ENCODE peak calls at places on chromosomes 3 and 15, in six cellular contexts. D, V, G, J, Q and C are unnamed samples.

GRCh38 chr3:155753038-155753647 is 8.3 kb upstream of the PLCH1 start:
- DNase-seq in G (no peak), J (no peak), Q (no peak), V (no peak), D (no peak), C (peak; percentile 50)

GRCh38 chr3:74643636-74644035 is 29.2 kb upstream of the CNTN3 start:
- DNase-seq in D (peak; percentile 30), G (no peak), J (peak; percentile 66), V (peak; percentile 70), Q (peak; percentile 96), C (no peak)

GRCh38 chr3:195263193-195263924 is 7.6 kb downstream of the XXYLT1 start:
- DNase-seq in G (no peak), V (no peak), Q (no peak), J (peak; percentile 6), D (no peak), C (no peak)

GRCh38 chr3:149535395-149535685 is 60.8 kb downstream of the TM4SF4 start:
- DNase-seq in D (no peak), V (no peak), Q (no peak), G (no peak), J (no peak), C (no peak)

GRCh38 chr3:190305406-190305805 is 16.8 kb downstream of the CLDN1 start:
- DNase-seq in J (no peak), D (no peak), V (no peak), G (peak; percentile 12), Q (no peak), C (no peak)

GRCh38 chr3:145983101-145983500 is 177.9 kb downstream of the PLOD2 start:
- DNase-seq in D (no peak), V (no peak), Q (no peak), J (no peak), G (no peak), C (no peak)

GRCh38 chr3:188230962-188231361 is 77.0 kb downstream of the LPP start:
- DNase-seq in D (no peak), J (no peak), V (no peak), G (peak; percentile 30), Q (no peak), C (no peak)

GRCh38 chr3:186540444-186541226 is 3.5 kb downstream of the CRYGS start:
- DNase-seq in G (peak; percentile 68), V (peak; percentile 84), D (peak; percentile 71), J (peak; percentile 67), Q (peak; percentile 80), C (peak; percentile 88)

GRCh38 chr3:107408513-107408912 is 31.3 kb downstream of the CCDC54 start:
- DNase-seq in V (no peak), Q (no peak), J (no peak), D (no peak), G (no peak), C (no peak)

GRCh38 chr3:58383476-58383875 is 50.2 kb downstream of the PDHB start:
- DNase-seq in V (no peak), Q (no peak), D (no peak), G (no peak), J (no peak), C (no peak)

GRCh38 chr3:86047329-86047625 is 943.7 kb downstream of the VGLL3 start:
- DNase-seq in Q (no peak), V (no peak), G (no peak), J (no peak), D (no peak), C (no peak)

GRCh38 chr15:81666828-81667227 is 292.8 kb upstream of the TMC3 start:
- DNase-seq in D (no peak), J (no peak), V (no peak), G (no peak), Q (no peak), C (no peak)

GRCh38 chr3:48636149-48636548 is 888 bp upstream of the SLC26A6 start:
- DNase-seq in V (no peak), D (no peak), Q (no peak), J (no peak), G (no peak), C (no peak)

GRCh38 chr3:167885277-167885676 is 149.8 kb downstream of the SERPINI1 start:
- DNase-seq in Q (no peak), V (no peak), J (no peak), D (no peak), G (no peak), C (no peak)

GRCh38 chr3:71584216-71585061 is 911 bp upstream of the FOXP1 start:
- DNase-seq in D (peak; percentile 45), G (peak; percentile 22), Q (peak; percentile 19), J (peak; percentile 62), V (peak; percentile 31), C (peak; percentile 67)

GRCh38 chr15:67501836-67502461 is 19.0 kb upstream of the C15orf61 start:
- DNase-seq in J (no peak), V (no peak), Q (no peak), G (no peak), D (no peak), C (no peak)

GRCh38 chr15:101288905-101289513 is 6.0 kb downstream of the SNRPA1 start:
- DNase-seq in G (no peak), Q (no peak), D (no peak), J (no peak), V (no peak), C (peak; percentile 76)

GRCh38 chr3:112598731-112599130 is 36.9 kb downstream of the SLC35A5 start:
- DNase-seq in V (no peak), J (no peak), D (no peak), G (no peak), Q (no peak), C (no peak)

GRCh38 chr3:15102833-15103232 is 3.9 kb upstream of the RBSN start:
- DNase-seq in D (peak; percentile 24), V (no peak), Q (no peak), G (no peak), J (no peak), C (no peak)

GRCh38 chr15:79198461-79198860 is 84.1 kb upstream of the ANKRD34C start:
- DNase-seq in G (no peak), J (no peak), V (no peak), Q (no peak), D (no peak), C (no peak)

GRCh38 chr15:80242802-80243201 is 9.2 kb downstream of the CTXND1 start:
- DNase-seq in J (no peak), G (no peak), Q (peak; percentile 23), V (no peak), D (no peak), C (no peak)

GRCh38 chr3:131397889-131398288 is 16.3 kb downstream of the NUDT16 start:
- DNase-seq in Q (no peak), D (no peak), G (no peak), V (no peak), J (no peak), C (no peak)

GRCh38 chr15:53000412-53000811 is 210.3 kb upstream of the ONECUT1 start:
- DNase-seq in Q (no peak), D (no peak), G (no peak), V (no peak), J (no peak), C (no peak)

GRCh38 chr3:120438971-120439370 is 11.8 kb downstream of the FSTL1 start:
- DNase-seq in J (peak; percentile 59), V (no peak), G (no peak), D (no peak), Q (peak; percentile 22), C (no peak)

GRCh38 chr3:187237741-187238140 is 40.5 kb downstream of the RTP1 start:
- DNase-seq in V (no peak), G (no peak), J (no peak), Q (no peak), D (no peak), C (no peak)

GRCh38 chr3:66038726-66039589 is at the start of gene MAGI1:
- DNase-seq in J (peak; percentile 91), D (peak; percentile 88), G (peak; percentile 89), Q (peak; percentile 94), V (peak; percentile 92), C (peak; percentile 70)
- TF ChIP-seq POLR2A in J (peak; percentile 34), D (no peak), G (peak; percentile 40), Q (peak; percentile 87), V (peak; percentile 50), C (no peak)

DNA sequence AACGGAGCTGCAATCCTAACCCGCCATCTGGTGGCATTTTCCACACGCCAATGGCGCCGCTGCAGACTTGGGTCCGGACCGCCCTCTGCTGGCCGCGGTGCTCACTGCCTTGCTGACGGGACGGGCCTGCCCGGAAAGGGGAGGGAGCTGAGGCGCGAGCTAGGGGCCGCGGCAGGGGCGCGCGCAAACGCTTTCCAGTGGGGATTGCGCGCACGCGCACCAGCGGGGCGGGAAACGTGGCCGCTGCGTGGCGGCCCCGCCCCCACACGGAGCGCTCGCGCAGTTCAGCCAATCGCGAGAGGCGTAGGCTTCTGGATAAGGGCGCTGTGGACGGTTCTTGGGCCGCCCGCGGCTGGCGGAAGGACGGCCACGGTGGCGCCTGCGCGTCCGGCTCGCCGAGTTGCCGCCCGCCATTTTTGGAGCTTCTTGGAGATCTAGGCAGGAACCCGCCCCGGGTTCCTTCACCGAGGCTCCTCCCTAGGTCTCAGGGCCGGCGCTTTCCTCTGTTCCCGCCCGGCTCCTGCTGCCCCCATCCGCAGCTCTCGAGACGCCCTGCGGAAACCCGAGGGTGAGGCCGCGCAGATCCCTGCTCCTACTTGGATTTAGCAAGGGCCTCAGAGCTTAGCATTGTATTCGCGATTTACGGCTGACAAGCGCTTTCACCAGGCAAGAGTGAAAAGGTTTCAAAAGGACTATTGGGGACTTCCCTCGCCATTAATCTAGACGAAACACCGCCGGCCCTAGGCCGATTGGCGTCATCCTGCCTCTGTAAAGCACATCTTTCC is at the start of gene STAG1:
- DNase-seq in Q (peak; percentile 99), G (peak; percentile 90), J (peak; percentile 100), D (peak; percentile 97), V (peak; percentile 99), C (peak; percentile 100)
- TF ChIP-seq POLR2A in Q (peak; percentile 95), G (peak; percentile 42), J (peak; percentile 73), D (no peak), V (peak; percentile 19), C (peak; percentile 97)

GRCh38 chr15:70265466-70265978 is 167.8 kb upstream of the TLE3 start:
- DNase-seq in V (no peak), D (no peak), G (no peak), J (no peak), Q (no peak), C (no peak)

GRCh38 chr15:70266412-70267089 is 168.8 kb upstream of the TLE3 start:
- DNase-seq in V (peak; percentile 75), Q (peak; percentile 50), G (no peak), J (peak; percentile 82), D (peak; percentile 72), C (peak; percentile 14)

GRCh38 chr15:70264738-70265465 is 167.2 kb upstream of the TLE3 start:
- DNase-seq in V (peak; percentile 54), J (no peak), Q (no peak), G (no peak), D (no peak), C (no peak)

GRCh38 chr15:70267306-70267705 is 169.6 kb upstream of the TLE3 start:
- DNase-seq in J (no peak), V (no peak), Q (no peak), G (no peak), D (no peak), C (no peak)

GRCh38 chr15:70265986-70266385 is 168.3 kb upstream of the TLE3 start:
- DNase-seq in G (no peak), Q (no peak), D (no peak), V (no peak), J (no peak), C (no peak)
- TF ChIP-seq POLR2A in G (no peak), Q (no peak), D (no peak), V (no peak), J (no peak), C (no peak)

DNA sequence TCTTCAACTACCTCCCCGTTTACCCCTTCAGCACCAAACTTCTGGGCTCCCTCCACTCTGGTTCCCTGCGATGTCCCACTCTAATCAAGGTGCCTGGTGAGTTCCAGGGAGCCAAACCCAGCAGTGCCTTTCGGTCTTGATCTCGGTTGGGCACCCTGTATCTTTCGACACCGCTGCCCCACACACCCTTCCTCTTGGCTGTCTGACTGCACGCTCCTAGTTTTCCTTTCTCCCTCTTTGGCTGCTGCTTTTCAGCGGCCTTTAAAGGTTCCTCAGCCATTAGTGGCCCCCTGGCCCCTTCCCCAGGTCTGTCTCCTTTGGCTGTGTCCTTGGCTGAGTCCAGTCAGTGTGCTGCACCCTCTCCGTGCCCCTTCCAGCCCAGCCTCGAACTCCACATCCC is 784 bp downstream of the TTLL3 start:
- DNase-seq in J (no peak), V (no peak), D (no peak), G (no peak), Q (no peak), C (no peak)
- TF ChIP-seq POLR2A in J (no peak), V (no peak), D (no peak), G (no peak), Q (no peak), C (no peak)